ENCODE peak calls at places on chromosomes 4 and X, in five cellular contexts. E, R, W, T and B are unnamed samples.

GRCh38 chr4:42281324-42282020 is 115.8 kb upstream of the SHISA3 start:
- DNase-seq in R (no peak), E (no peak), T (peak), W (peak), B (no peak)

GRCh38 chrX:23901805-23902204 is 5.9 kb downstream of the APOO start:
- DNase-seq in R (peak), E (peak), W (peak), T (peak), B (no peak)

GRCh38 chrX:1380672-1381233 is 11.2 kb downstream of the SLC25A6 start:
- DNase-seq in W (peak), E (no peak), T (peak), R (no peak), B (no peak)

GRCh38 chrX:71668248-71668595 is 876 bp downstream of the LOC101059915 start:
- DNase-seq in W (no peak), R (no peak), E (no peak), T (no peak), B (no peak)

GRCh38 chr4:95465010-95465409 is 83.8 kb downstream of the UNC5C start:
- DNase-seq in R (no peak), W (no peak), E (no peak), T (peak), B (no peak)

GRCh38 chr4:6893449-6894085 is 16.1 kb upstream of the TBC1D14 start:
- DNase-seq in R (no peak), E (peak), T (peak), W (no peak), B (no peak)

GRCh38 chr4:35447474-35447873 is 796.8 kb downstream of the ARAP2 start:
- DNase-seq in R (no peak), E (no peak), W (no peak), T (no peak), B (no peak)

GRCh38 chr4:61531188-61531587 is 331.1 kb downstream of the ADGRL3 start:
- DNase-seq in R (no peak), E (no peak), T (no peak), W (no peak), B (no peak)

GRCh38 chr4:19010766-19011165 is 989.2 kb upstream of the LCORL start:
- DNase-seq in W (no peak), E (no peak), T (no peak), R (no peak), B (no peak)

GRCh38 chr4:31059753-31060522 is 339.8 kb downstream of the PCDH7 start:
- DNase-seq in W (no peak), E (peak), T (no peak), R (no peak), B (no peak)

GRCh38 chr4:59644765-59645164 is 1555.4 kb upstream of the ADGRL3 start:
- DNase-seq in W (no peak), E (no peak), R (no peak), T (no peak), B (no peak)

GRCh38 chrX:6810796-6811195 is 275.9 kb upstream of the VCX3A start:
- DNase-seq in E (no peak), T (peak), W (no peak), R (no peak), B (no peak)

GRCh38 chr4:3207531-3208037 is 41.4 kb upstream of the MSANTD1 start:
- DNase-seq in R (no peak), E (peak), T (no peak), W (no peak), B (no peak)

GRCh38 chr4:1520145-1520661 is 114.0 kb upstream of the NKX1-1 start:
- DNase-seq in T (no peak), E (no peak), W (no peak), R (no peak), B (no peak)

GRCh38 chr4:128810331-128810870 is 901 bp downstream of the JADE1 start:
- DNase-seq in W (peak), T (peak), E (peak), R (peak), B (no peak)

GRCh38 chr4:185825737-185826136 is 13.7 kb upstream of the SORBS2 start:
- DNase-seq in T (no peak), E (no peak), W (no peak), R (no peak), B (no peak)

GRCh38 chr4:30720021-30720655 is at the start of gene PCDH7:
- DNase-seq in W (peak), E (peak), T (peak), R (peak), B (no peak)

GRCh38 chr4:92104506-92104905 is 199.3 kb upstream of the GRID2 start:
- DNase-seq in R (no peak), W (no peak), T (no peak), E (no peak), B (no peak)